ENCODE peak calls at places on chromosomes 2 and 18, in six cellular contexts. V is left lung, Y is heart right ventricle, A is PC-3, H is HCT116, M is lung. J is an unnamed sample. For H3K27me3, the result is how much of the 10 kb centered on the place peaks cover.

GRCh38 chr2:211132046-211132445 is 575.6 kb downstream of the CPS1 start:
- ATAC-seq in V (no peak), Y (no peak), A (no peak), M (no peak), H (no peak), J (no peak)

GRCh38 chr2:235230809-235231601 is 262.8 kb upstream of the AGAP1 start:
- ATAC-seq in V (peak), M (no peak), Y (no peak), H (no peak), A (no peak), J (no peak)

GRCh38 chr2:205056066-205056678 is 510.9 kb downstream of the PARD3B start:
- ATAC-seq in H (no peak), M (no peak), Y (no peak), A (no peak), V (no peak), J (no peak)

GRCh38 chr2:54918647-54919280 is 131.5 kb downstream of the RTN4 start:
- ATAC-seq in V (no peak), A (no peak), M (no peak), Y (no peak), H (no peak), J (no peak)

GRCh38 chr2:157699009-157699408 is 70.3 kb upstream of the ACVR1C start:
- ATAC-seq in Y (no peak), M (no peak), H (no peak), A (no peak), V (no peak), J (no peak)

GRCh38 chr2:128622916-128623620 is 304.4 kb upstream of the HS6ST1 start:
- ATAC-seq in M (no peak), A (no peak), V (no peak), Y (no peak), H (no peak), J (no peak)

GRCh38 chr18:50190926-50191325 is 4.0 kb downstream of the MYO5B start:
- ATAC-seq in A (no peak), M (no peak), Y (no peak), H (no peak), V (no peak), J (no peak)

GRCh38 chr2:44954306-44954901 is 12.9 kb downstream of the SIX3 start:
- ATAC-seq in M (no peak), A (no peak), H (no peak), V (no peak), Y (no peak), J (no peak)

GRCh38 chr2:239251971-239252370 is 148.8 kb downstream of the HDAC4 start:
- ATAC-seq in Y (peak), V (no peak), H (no peak), M (no peak), A (no peak), J (no peak)

GRCh38 chr2:217666338-217666737 is 336.5 kb downstream of the TNS1 start:
- ATAC-seq in M (no peak), H (no peak), A (no peak), Y (no peak), V (no peak), J (no peak)

GRCh38 chr18:64992654-64993053 is 758.2 kb upstream of the CDH7 start:
- ATAC-seq in V (no peak), H (no peak), Y (peak), A (no peak), M (no peak), J (no peak)

GRCh38 chr2:179139506-179139905 is 89.6 kb upstream of the CCDC141 start:
- ATAC-seq in A (no peak), V (no peak), M (no peak), H (no peak), Y (no peak), J (no peak)

GRCh38 chr2:96374211-96374951 is 38.8 kb downstream of the NCAPH start:
- ATAC-seq in A (peak), V (no peak), M (no peak), H (no peak), Y (peak), J (no peak)

GRCh38 chr18:78496095-78496494 is 483.5 kb upstream of the SALL3 start:
- ATAC-seq in V (peak), M (peak), H (no peak), Y (no peak), A (no peak), J (peak)

GRCh38 chr18:57353940-57354461 is 1.6 kb downstream of the ST8SIA3 start:
- ATAC-seq in Y (peak), A (no peak), V (peak), H (no peak), M (peak), J (no peak)

GRCh38 chr2:111123751-111124150 is 3.0 kb downstream of the BCL2L11 start:
- ATAC-seq in M (no peak), V (no peak), A (no peak), Y (no peak), H (no peak), J (no peak)
- H3K4me3 ChIP-seq in M (no peak), V (peak), A (peak), Y (peak), H (peak), J (no peak)

GRCh38 chr2:20593072-20594034 is 57.5 kb downstream of the HS1BP3 start:
- ATAC-seq in M (peak), A (peak), V (peak), Y (no peak), H (peak), J (no peak)

GRCh38 chr2:20588918-20589871 is 61.7 kb downstream of the HS1BP3 start:
- ATAC-seq in H (no peak), M (no peak), Y (no peak), A (no peak), V (no peak), J (no peak)

GRCh38 chr2:20589975-20590703 is 60.8 kb downstream of the HS1BP3 start:
- ATAC-seq in A (no peak), Y (no peak), V (no peak), H (no peak), M (no peak), J (no peak)

GRCh38 chr2:20592106-20593071 is 58.5 kb downstream of the HS1BP3 start:
- ATAC-seq in A (no peak), Y (no peak), H (no peak), M (no peak), V (no peak), J (no peak)

GRCh38 chr2:20590704-20591515 is 60.0 kb downstream of the HS1BP3 start:
- ATAC-seq in A (no peak), H (no peak), M (no peak), V (no peak), Y (peak), J (no peak)
- H3K27me3 ChIP-seq in A (under half), H (under half), M (under half), V (under half), Y (under half), J (under half)

GRCh38 chr2:207333599-207334308 is 168.0 kb upstream of the KLF7 start:
- ATAC-seq in H (no peak), A (no peak), M (no peak), V (no peak), Y (no peak), J (no peak)

GRCh38 chr2:207328944-207329386 is 163.2 kb upstream of the KLF7 start:
- ATAC-seq in V (no peak), H (no peak), Y (no peak), A (peak), M (no peak), J (no peak)

GRCh38 chr2:207332473-207333212 is 166.9 kb upstream of the KLF7 start:
- ATAC-seq in M (no peak), V (no peak), H (no peak), Y (no peak), A (no peak), J (no peak)

GRCh38 chr2:207331674-207332073 is 165.9 kb upstream of the KLF7 start:
- ATAC-seq in Y (no peak), H (no peak), V (no peak), A (no peak), M (no peak), J (no peak)

GRCh38 chr2:207330912-207331311 is 165.2 kb upstream of the KLF7 start:
- ATAC-seq in V (peak), M (peak), H (peak), A (peak), Y (no peak), J (peak)
- H3K4me3 ChIP-seq in V (no peak), M (no peak), H (peak), A (no peak), Y (no peak), J (no peak)

GRCh38 chr18:77133920-77134496 is 1.4 kb upstream of the MBP start:
- ATAC-seq in M (no peak), V (no peak), A (no peak), H (no peak), Y (peak), J (peak)
- H3K27me3 ChIP-seq in M (under half), V (under half), A (under half), H (under half), Y (under half), J (under half)

GRCh38 chr18:76710646-76711520 is 111.5 kb upstream of the ZNF236 start:
- ATAC-seq in V (no peak), M (no peak), Y (no peak), A (peak), H (no peak), J (no peak)

GRCh38 chr18:76709659-76710645 is 112.4 kb upstream of the ZNF236 start:
- ATAC-seq in H (peak), V (peak), A (peak), M (peak), Y (peak), J (peak)

GRCh38 chr18:76713432-76713831 is 108.9 kb upstream of the ZNF236 start:
- ATAC-seq in H (no peak), Y (no peak), A (no peak), V (no peak), M (no peak), J (no peak)

GRCh38 chr18:76720683-76721082 is 101.7 kb upstream of the ZNF236 start:
- ATAC-seq in H (no peak), V (no peak), M (no peak), A (no peak), Y (no peak), J (no peak)

DNA sequence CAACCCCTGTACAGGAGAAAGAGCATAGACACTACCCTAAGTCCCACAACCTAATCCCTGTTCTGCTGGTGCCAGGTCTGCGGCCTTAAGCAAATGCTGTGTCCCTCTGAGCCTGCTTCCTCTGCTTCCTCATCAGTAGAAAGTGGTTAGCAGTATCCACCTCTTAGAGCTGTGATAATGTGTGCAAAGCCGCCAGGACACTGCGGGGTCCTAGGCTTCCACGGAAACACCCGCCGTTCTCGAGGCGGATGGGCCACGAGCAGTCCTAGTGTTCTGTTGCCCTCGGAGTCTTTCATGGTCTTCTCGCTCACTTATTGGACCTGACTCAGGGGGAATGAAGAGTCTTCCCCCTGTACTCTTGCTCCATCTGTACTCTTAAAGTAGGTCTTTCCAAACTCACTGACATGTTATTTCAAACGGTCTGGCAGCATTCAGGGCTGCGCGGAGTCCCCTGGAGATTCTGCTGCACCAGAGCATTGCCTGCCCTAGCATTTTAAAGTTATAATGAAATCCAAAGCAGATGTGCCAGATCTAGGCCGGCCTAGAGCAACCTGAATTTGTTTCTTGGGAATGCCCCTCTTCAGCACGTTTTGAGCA is 107.2 kb upstream of the ZNF236 start:
- ATAC-seq in V (no peak), A (no peak), Y (no peak), M (no peak), H (no peak), J (no peak)
- H3K4me3 ChIP-seq in V (no peak), A (no peak), Y (no peak), M (no peak), H (no peak), J (no peak)

DNA sequence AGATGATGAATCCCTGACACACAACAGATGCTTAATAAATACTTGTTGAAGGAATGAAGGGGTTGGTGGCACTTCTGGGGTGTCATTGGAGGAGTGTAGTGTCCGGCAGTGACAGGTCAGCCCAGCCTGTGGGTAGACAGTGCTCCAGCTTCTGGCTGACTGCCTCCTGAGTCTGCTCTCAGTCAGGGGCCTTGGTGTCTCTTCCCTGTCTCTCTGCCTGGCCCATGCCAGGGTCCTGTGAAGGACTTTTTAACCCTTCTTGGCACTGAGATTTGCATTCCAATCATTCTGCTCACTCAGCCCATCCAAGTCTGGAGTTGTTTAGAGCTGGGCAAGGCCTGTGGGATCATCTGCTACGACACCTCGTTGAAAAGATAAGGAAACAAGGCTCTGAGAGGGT is 1.4 kb upstream of the KCNK3 start:
- ATAC-seq in V (no peak), A (no peak), Y (peak), M (no peak), H (no peak), J (no peak)
- H3K27me3 ChIP-seq in V (half or more), A (half or more), Y (under half), M (under half), H (under half), J (under half)

J was measured in gastroesophageal sphincter.